ENCODE peak calls at places on chromosomes 1 and 21, in six cellular contexts. W is foreskin fibroblast, V is keratinocyte, B is endothelial cell of umbilical vein, I is progenitor cell of endocrine pancreas, T is kidney epithelial cell. R is an unnamed sample.

GRCh38 chr1:170204121-170204520 is 58.4 kb downstream of the NTMT2 start:
- DNase-seq in W (peak), V (no peak), B (no peak), I (no peak), T (no peak), R (no peak)

GRCh38 chr1:214638997-214639396 is 36.0 kb downstream of the CENPF start:
- DNase-seq in W (no peak), V (no peak), B (no peak), I (no peak), T (no peak), R (no peak)

GRCh38 chr1:45327644-45328515 is 1.2 kb downstream of the HPDL start:
- DNase-seq in W (peak), V (no peak), B (no peak), I (no peak), T (no peak), R (no peak)

GRCh38 chr1:24286246-24287010 is 32.7 kb upstream of the GRHL3 start:
- DNase-seq in W (no peak), V (no peak), B (no peak), I (no peak), T (no peak), R (no peak)

GRCh38 chr1:10529096-10529495 is 54.3 kb downstream of the PEX14 start:
- DNase-seq in W (no peak), V (no peak), B (no peak), I (no peak), T (no peak), R (no peak)

GRCh38 chr1:185453496-185454192 is 136.6 kb upstream of the IVNS1ABP start:
- DNase-seq in W (peak), V (no peak), B (no peak), I (no peak), T (no peak), R (no peak)

GRCh38 chr1:21077085-21077484 is 99.6 kb downstream of the EIF4G3 start:
- DNase-seq in W (peak), V (no peak), B (peak), I (no peak), T (no peak), R (no peak)

GRCh38 chr1:100943533-100943932 is 47.6 kb downstream of the SLC30A7 start:
- DNase-seq in W (no peak), V (no peak), B (no peak), I (no peak), T (no peak), R (no peak)

GRCh38 chr1:185483647-185484450 is 166.8 kb upstream of the IVNS1ABP start:
- DNase-seq in W (peak), V (peak), B (peak), I (no peak), T (peak), R (no peak)

GRCh38 chr1:155899683-155900082 is 11.5 kb downstream of the RIT1 start:
- DNase-seq in W (no peak), V (no peak), B (no peak), I (no peak), T (no peak), R (no peak)

GRCh38 chr1:155651861-155652661 is 36.5 kb downstream of the YY1AP1 start:
- DNase-seq in W (no peak), V (no peak), B (no peak), I (no peak), T (no peak), R (no peak)

GRCh38 chr1:67969446-67969845 is 81.0 kb downstream of the DIRAS3 start:
- DNase-seq in W (no peak), V (no peak), B (no peak), I (no peak), T (no peak), R (no peak)

GRCh38 chr1:224884428-224884827 is 45.0 kb upstream of the DNAH14 start:
- DNase-seq in W (peak), V (no peak), B (no peak), I (no peak), T (no peak), R (no peak)

GRCh38 chr21:41397416-41397815 is 28.6 kb upstream of the MX1 start:
- DNase-seq in W (no peak), V (no peak), B (no peak), I (no peak), T (no peak), R (no peak)

GRCh38 chr21:46421191-46421750 is 37.4 kb upstream of the DIP2A start:
- DNase-seq in W (no peak), V (no peak), B (no peak), I (no peak), T (no peak), R (no peak)

GRCh38 chr21:15005391-15005790 is 59.4 kb downstream of the NRIP1 start:
- DNase-seq in W (peak), V (no peak), B (peak), I (no peak), T (no peak), R (peak)

GRCh38 chr1:212455406-212456165 is 22.9 kb downstream of the NENF start:
- DNase-seq in W (peak), V (peak), B (peak), I (peak), T (no peak), R (peak)

GRCh38 chr1:220775238-220775853 is 11.4 kb upstream of the MTARC1 start:
- DNase-seq in W (peak), V (no peak), B (peak), I (no peak), T (no peak), R (peak)

GRCh38 chr1:168991667-168992475 is 114.6 kb upstream of the ATP1B1 start:
- DNase-seq in W (no peak), V (peak), B (no peak), I (no peak), T (no peak), R (no peak)

GRCh38 chr21:44697811-44698734 is 1.1 kb downstream of the KRTAP10-12 start:
- DNase-seq in W (no peak), V (no peak), B (no peak), I (no peak), T (no peak), R (no peak)

GRCh38 chr1:156490401-156491032 is 10.1 kb downstream of the MEF2D start:
- DNase-seq in W (peak), V (no peak), B (no peak), I (no peak), T (no peak), R (peak)

GRCh38 chr1:32757213-32757895 is 54.8 kb upstream of the SYNC start:
- DNase-seq in W (no peak), V (no peak), B (no peak), I (no peak), T (no peak), R (no peak)

GRCh38 chr1:227388771-227389170 is 70.5 kb upstream of the CDC42BPA start:
- DNase-seq in W (no peak), V (no peak), B (no peak), I (no peak), T (no peak), R (no peak)

GRCh38 chr1:211557894-211558625 is 20.9 kb downstream of the SLC30A1 start:
- DNase-seq in W (no peak), V (no peak), B (no peak), I (no peak), T (no peak), R (no peak)

GRCh38 chr1:61343623-61344257 is 261.4 kb downstream of the NFIA start:
- DNase-seq in W (no peak), V (no peak), B (peak), I (no peak), T (no peak), R (no peak)

GRCh38 chr1:1399870-1400575 is 888 bp upstream of the CCNL2 start:
- DNase-seq in W (peak), V (no peak), B (no peak), I (no peak), T (no peak), R (no peak)

GRCh38 chr21:46006547-46007497 is 25.3 kb downstream of the COL6A1 start:
- DNase-seq in W (no peak), V (no peak), B (no peak), I (no peak), T (no peak), R (no peak)

GRCh38 chr21:31248598-31248997 is 95.5 kb downstream of the TIAM1 start:
- DNase-seq in W (peak), V (peak), B (no peak), I (no peak), T (peak), R (no peak)

GRCh38 chr1:6695861-6696260 is 5.8 kb downstream of the DNAJC11 start:
- DNase-seq in W (no peak), V (no peak), B (no peak), I (no peak), T (no peak), R (no peak)

GRCh38 chr1:6891781-6892579 is 106.7 kb downstream of the CAMTA1 start:
- DNase-seq in W (no peak), V (no peak), B (no peak), I (no peak), T (no peak), R (no peak)

GRCh38 chr21:28283652-28284490 is 708.8 kb downstream of the LTN1 start:
- DNase-seq in W (peak), V (no peak), B (peak), I (no peak), T (peak), R (no peak)

GRCh38 chr1:221946768-221947167 is 204.9 kb upstream of the DUSP10 start:
- DNase-seq in W (no peak), V (no peak), B (no peak), I (no peak), T (no peak), R (no peak)

DNA sequence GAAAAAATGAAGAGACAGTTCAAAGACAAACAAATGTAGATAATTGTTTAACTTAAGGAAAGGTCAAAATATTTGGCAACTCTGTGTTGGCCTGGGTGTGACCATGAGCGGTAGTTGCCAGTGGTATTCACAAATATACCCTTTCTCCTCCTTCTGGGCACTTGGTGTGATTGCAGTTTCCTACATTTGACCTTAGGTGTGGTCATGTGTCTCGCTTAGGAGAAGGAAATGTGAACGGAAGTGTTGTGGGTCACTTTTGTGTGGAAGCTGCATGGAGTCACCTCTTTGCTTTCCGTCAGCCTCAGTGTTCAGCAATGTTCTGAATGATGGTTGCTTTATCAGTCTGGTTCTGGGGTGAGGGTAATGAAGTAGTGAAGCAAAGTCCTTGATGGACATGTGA is 3.4 kb upstream of the PCSK9 start:
- DNase-seq in W (no peak), V (no peak), B (no peak), I (no peak), T (no peak), R (no peak)
- TF ChIP-seq CTCF in W (no peak), V (peak), B (no peak), I (peak), T (no peak), R (no peak)

GRCh38 chr21:26715878-26716506 is 129.2 kb downstream of the ADAMTS1 start:
- DNase-seq in W (peak), V (no peak), B (peak), I (peak), T (peak), R (peak)
- TF ChIP-seq CTCF in W (peak), V (peak), B (peak), I (peak), T (peak), R (peak)

DNA sequence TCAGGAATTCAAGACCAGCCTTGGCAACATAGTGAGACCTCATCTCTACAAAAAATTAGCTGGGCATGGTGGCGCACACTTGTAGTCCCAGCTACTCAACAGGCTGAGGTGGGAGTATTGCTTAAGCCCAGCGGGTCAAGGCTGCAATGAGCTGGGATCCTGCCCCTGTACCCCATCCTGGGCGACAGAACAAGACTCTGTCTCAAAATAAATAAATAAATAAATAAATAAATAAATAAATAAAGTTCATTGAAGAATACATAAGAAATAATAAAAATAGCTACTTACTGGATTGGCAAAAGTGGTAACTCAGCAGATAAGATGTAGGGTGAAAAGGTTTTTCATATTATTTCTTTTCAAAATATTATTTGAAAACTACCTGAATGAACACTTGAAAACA is 5.9 kb downstream of the CEP170 start:
- DNase-seq in W (no peak), V (no peak), B (no peak), I (no peak), T (no peak), R (no peak)
- TF ChIP-seq CTCF in W (no peak), V (no peak), B (no peak), I (no peak), T (no peak), R (no peak)

DNA sequence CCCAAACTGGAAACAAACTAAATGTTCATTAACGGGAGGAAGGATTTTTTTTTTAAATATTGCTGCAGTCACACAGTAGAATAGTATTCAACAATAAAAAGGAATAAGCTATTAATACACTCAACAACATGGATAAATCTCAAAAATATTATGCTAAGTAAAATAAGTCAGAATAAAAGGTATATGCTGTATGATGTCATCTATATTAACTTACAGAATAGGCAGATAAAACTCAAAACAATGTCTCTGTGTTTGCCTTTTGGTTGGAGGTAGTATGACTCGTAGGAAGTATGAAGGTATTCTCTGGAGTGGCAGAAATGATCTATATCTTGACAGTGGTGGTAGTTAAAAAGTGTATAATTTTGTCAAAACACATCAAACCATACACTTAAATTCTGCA is 6.1 kb upstream of the ST6GALNAC5 start:
- DNase-seq in W (no peak), V (no peak), B (no peak), I (no peak), T (no peak), R (no peak)
- TF ChIP-seq CTCF in W (no peak), V (no peak), B (no peak), I (no peak), T (no peak), R (no peak)

GRCh38 chr1:28862571-28863403 is 50.8 kb downstream of the OPRD1 start:
- DNase-seq in W (no peak), V (no peak), B (no peak), I (no peak), T (no peak), R (no peak)
- TF ChIP-seq CTCF in W (no peak), V (no peak), B (no peak), I (no peak), T (no peak), R (no peak)

GRCh38 chr1:114093624-114094302 is 59.9 kb downstream of the SYT6 start:
- DNase-seq in W (peak), V (peak), B (no peak), I (no peak), T (no peak), R (no peak)
- TF ChIP-seq CTCF in W (no peak), V (peak), B (no peak), I (no peak), T (no peak), R (no peak)

R was measured in ovary.